ENCODE peak calls at places on chromosomes 16 and 17, in eight cellular contexts. H, F, C, Q, U, T, R and W are unnamed samples. For H3K27me3, the result is how much of the 10 kb centered on the place peaks cover.

GRCh38 chr16:87560428-87561199 is 41.7 kb upstream of the JPH3 start:
- DNase-seq in H (no peak), F (peak), C (no peak), Q (no peak), U (no peak), T (peak), R (peak), W (no peak)

GRCh38 chr17:82648761-82649474 is 674 bp upstream of the WDR45B start:
- DNase-seq in H (peak), F (peak), C (peak), Q (no peak), U (no peak), T (peak), R (peak), W (no peak)

GRCh38 chr16:88141580-88141979 is 190.3 kb downstream of the BANP start:
- DNase-seq in H (no peak), F (no peak), C (no peak), Q (no peak), U (no peak), T (no peak), R (no peak), W (no peak)

GRCh38 chr17:1347681-1348318 is 52.2 kb downstream of the YWHAE start:
- DNase-seq in H (no peak), F (no peak), C (no peak), Q (no peak), U (peak), T (no peak), R (peak), W (no peak)

GRCh38 chr17:17782425-17783120 is 54.2 kb downstream of the SREBF1 start:
- DNase-seq in H (no peak), F (peak), C (peak), Q (no peak), U (no peak), T (peak), R (no peak), W (no peak)

GRCh38 chr17:66522591-66523272 is 220.3 kb downstream of the PRKCA start:
- DNase-seq in H (no peak), F (no peak), C (no peak), Q (no peak), U (peak), T (peak), R (no peak), W (no peak)

GRCh38 chr16:89156740-89157645 is 14.6 kb upstream of the CDH15 start:
- DNase-seq in H (no peak), F (no peak), C (no peak), Q (no peak), U (no peak), T (no peak), R (no peak), W (no peak)

GRCh38 chr17:808003-808294 is 25.8 kb downstream of the MRM3 start:
- DNase-seq in H (no peak), F (no peak), C (no peak), Q (no peak), U (no peak), T (no peak), R (no peak), W (no peak)

GRCh38 chr17:35073991-35074627 is 10.6 kb upstream of the RFFL start:
- DNase-seq in H (no peak), F (no peak), C (no peak), Q (no peak), U (no peak), T (peak), R (no peak), W (no peak)

GRCh38 chr16:84933774-84934571 is 77.4 kb downstream of the ZDHHC7 start:
- DNase-seq in H (no peak), F (peak), C (peak), Q (peak), U (peak), T (no peak), R (peak), W (no peak)

GRCh38 chr16:11380836-11381235 is 35.6 kb downstream of the RMI2 start:
- DNase-seq in H (no peak), F (no peak), C (no peak), Q (no peak), U (no peak), T (no peak), R (no peak), W (no peak)

GRCh38 chr16:84611041-84611440 is 6.8 kb downstream of the COTL1 start:
- DNase-seq in H (no peak), F (no peak), C (no peak), Q (no peak), U (peak), T (no peak), R (no peak), W (no peak)

GRCh38 chr16:69861276-69862030 is 89.7 kb upstream of the CLEC18A start:
- DNase-seq in H (no peak), F (peak), C (peak), Q (no peak), U (peak), T (no peak), R (peak), W (peak)

GRCh38 chr16:50316848-50317630 is 50.7 kb downstream of the ADCY7 start:
- DNase-seq in H (no peak), F (no peak), C (no peak), Q (no peak), U (no peak), T (no peak), R (no peak), W (no peak)

GRCh38 chr16:50315346-50315997 is 49.1 kb downstream of the ADCY7 start:
- DNase-seq in H (no peak), F (no peak), C (no peak), Q (no peak), U (no peak), T (no peak), R (no peak), W (no peak)

GRCh38 chr16:50313596-50314483 is 47.5 kb downstream of the ADCY7 start:
- DNase-seq in H (no peak), F (peak), C (peak), Q (no peak), U (peak), T (no peak), R (peak), W (peak)

GRCh38 chr16:50316102-50316847 is 49.9 kb downstream of the ADCY7 start:
- DNase-seq in H (no peak), F (no peak), C (no peak), Q (no peak), U (no peak), T (no peak), R (no peak), W (no peak)

DNA sequence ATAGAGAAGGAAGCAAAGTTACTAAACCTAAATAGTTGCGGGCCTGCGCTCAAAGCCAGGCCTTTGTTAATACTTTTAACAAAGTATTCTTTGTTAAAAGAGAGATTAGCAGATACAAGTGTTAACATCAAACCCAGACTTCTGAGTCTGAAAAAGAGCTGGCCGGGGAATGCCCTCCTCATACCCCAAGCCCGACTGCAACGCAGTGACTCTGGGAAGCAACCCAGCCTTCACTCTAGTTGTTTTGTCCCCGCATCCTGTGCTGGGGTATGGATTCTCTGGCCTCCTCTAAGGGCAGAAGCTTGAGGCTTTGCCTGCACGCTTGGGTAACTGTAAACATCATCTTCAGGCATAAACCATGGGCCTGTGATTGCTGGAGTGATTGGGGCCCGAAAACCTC is 48.3 kb downstream of the ADCY7 start:
- DNase-seq in H (no peak), F (no peak), C (no peak), Q (no peak), U (no peak), T (no peak), R (no peak), W (no peak)
- TF ChIP-seq CTCF in H (no peak), F (no peak), C (no peak), Q (no peak), U (no peak), T (no peak), R (no peak), W (no peak)

DNA sequence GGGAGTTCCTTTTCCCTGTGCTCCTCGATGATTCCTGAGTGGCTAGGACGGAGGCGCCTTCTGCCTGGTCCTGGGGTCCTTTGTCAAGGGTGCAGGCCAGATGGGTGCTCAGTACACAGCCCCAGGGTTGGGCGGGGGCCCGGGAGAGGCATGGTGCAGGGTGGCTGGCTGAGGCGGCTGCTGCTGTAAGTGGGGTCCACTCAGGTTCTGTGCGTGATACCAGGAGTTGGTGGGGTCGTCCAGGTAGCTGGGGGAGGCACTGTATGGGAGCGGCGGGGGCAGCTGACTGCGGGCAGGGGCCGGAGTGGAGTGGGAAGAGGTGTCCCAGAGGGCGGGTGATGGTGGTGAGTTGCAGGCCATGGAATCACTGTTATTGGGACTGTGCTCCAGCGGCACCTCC is 3.6 kb downstream of the DLX3 start:
- DNase-seq in H (no peak), F (no peak), C (no peak), Q (no peak), U (no peak), T (no peak), R (no peak), W (no peak)
- H3K27ac ChIP-seq in H (no peak), F (no peak), C (no peak), Q (no peak), U (no peak), T (no peak), R (no peak), W (no peak)

DNA sequence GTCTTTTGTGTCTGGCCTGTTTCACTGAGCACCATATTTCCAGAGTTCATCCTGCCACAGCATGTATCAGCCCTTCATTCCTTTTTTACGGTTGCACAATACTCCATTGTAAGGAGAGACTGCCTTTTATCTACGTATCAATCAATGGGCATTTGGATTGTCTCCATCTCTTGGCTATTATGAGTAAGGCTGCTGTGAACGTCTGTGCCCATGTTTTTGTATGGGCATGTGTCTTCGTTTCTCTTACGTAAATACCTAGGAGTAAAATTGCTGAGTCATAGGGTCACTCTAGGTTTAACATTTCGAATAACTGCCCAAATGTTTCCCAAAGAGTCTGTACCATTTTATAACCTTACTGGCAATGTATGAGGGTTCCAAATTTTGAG is 202.8 kb upstream of the FOXF1 start:
- DNase-seq in H (no peak), F (no peak), C (no peak), Q (no peak), U (peak), T (peak), R (no peak), W (no peak)
- H3K27me3 ChIP-seq in H (under half), F (under half), C (under half), Q (under half), U (under half), T (half or more), R (half or more), W (under half)

DNA sequence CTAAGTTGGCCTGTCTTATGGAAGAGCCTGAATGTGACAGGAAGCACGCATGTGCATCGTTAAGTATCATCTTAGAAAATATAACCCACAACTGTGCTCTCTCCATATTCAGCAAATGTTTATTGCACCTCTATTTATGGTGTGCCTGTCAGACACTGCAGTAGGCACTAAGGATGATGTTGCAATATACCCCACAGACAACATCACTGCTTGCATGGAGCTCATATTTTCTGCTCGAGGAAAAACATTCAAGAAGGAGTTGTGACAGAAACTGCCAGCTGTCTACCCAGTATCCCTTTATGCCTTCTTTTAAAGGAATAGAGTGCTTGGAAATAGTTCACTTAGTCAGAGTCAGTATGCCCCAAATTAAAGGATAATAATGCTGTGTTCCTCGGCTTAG is 132.3 kb upstream of the RBFOX1 start:
- DNase-seq in H (no peak), F (no peak), C (no peak), Q (no peak), U (no peak), T (no peak), R (no peak), W (no peak)
- TF ChIP-seq CTCF in H (no peak), F (no peak), C (no peak), Q (no peak), U (no peak), T (no peak), R (no peak), W (no peak)